ENCODE peak calls at places on chromosomes 1 and 21, in seven cellular contexts. One of them, this sample, is unnamed.
A peak's percentile ranks its signal among the peaks of the same experiment; 100 is the strongest.

GRCh38 chr1:214352838-214353237 is 71.9 kb downstream of the SMYD2 start:
- DNase-seq in stomach: no peak
- DNase-seq in K562: no peak
- DNase-seq in breast epithelium: no peak
- DNase-seq in suprapubic skin: no peak
- DNase-seq in vagina: no peak
- DNase-seq in transverse colon: no peak
- DNase-seq in this sample: no peak

GRCh38 chr21:43770066-43770655 is 5.9 kb downstream of the CSTB start:
- DNase-seq in stomach: no peak
- DNase-seq in K562: no peak
- DNase-seq in breast epithelium: no peak
- DNase-seq in suprapubic skin: no peak
- DNase-seq in vagina: no peak
- DNase-seq in transverse colon: no peak
- DNase-seq in this sample: no peak

GRCh38 chr1:221923921-221924598 is 182.2 kb upstream of the DUSP10 start:
- DNase-seq in stomach: no peak
- DNase-seq in K562: no peak
- DNase-seq in breast epithelium: no peak
- DNase-seq in suprapubic skin: no peak
- DNase-seq in vagina: no peak
- DNase-seq in transverse colon: no peak
- DNase-seq in this sample: peak; percentile 70

GRCh38 chr1:87450615-87451209 is 122.0 kb downstream of the LMO4 start:
- DNase-seq in stomach: peak; percentile 29
- DNase-seq in K562: peak; percentile 11
- DNase-seq in breast epithelium: no peak
- DNase-seq in suprapubic skin: no peak
- DNase-seq in vagina: no peak
- DNase-seq in transverse colon: peak; percentile 44
- DNase-seq in this sample: no peak

GRCh38 chr1:22916469-22916817 is 56.2 kb downstream of the LACTBL1 start:
- DNase-seq in stomach: no peak
- DNase-seq in K562: no peak
- DNase-seq in breast epithelium: no peak
- DNase-seq in suprapubic skin: no peak
- DNase-seq in vagina: no peak
- DNase-seq in transverse colon: no peak
- DNase-seq in this sample: no peak

GRCh38 chr1:228289239-228289849 is 81.5 kb downstream of the OBSCN start:
- DNase-seq in stomach: no peak
- DNase-seq in K562: no peak
- DNase-seq in breast epithelium: no peak
- DNase-seq in suprapubic skin: peak; percentile 65
- DNase-seq in vagina: no peak
- DNase-seq in transverse colon: no peak
- DNase-seq in this sample: no peak

GRCh38 chr1:2206813-2207488 is 12.4 kb upstream of the FAAP20 start:
- DNase-seq in stomach: no peak
- DNase-seq in K562: peak; percentile 65
- DNase-seq in breast epithelium: no peak
- DNase-seq in suprapubic skin: no peak
- DNase-seq in vagina: no peak
- DNase-seq in transverse colon: no peak
- DNase-seq in this sample: no peak

GRCh38 chr1:227883641-227884301 is 64.0 kb downstream of the WNT9A start:
- DNase-seq in stomach: peak; percentile 13
- DNase-seq in K562: no peak
- DNase-seq in breast epithelium: no peak
- DNase-seq in suprapubic skin: no peak
- DNase-seq in vagina: peak; percentile 80
- DNase-seq in transverse colon: no peak
- DNase-seq in this sample: peak; percentile 90

GRCh38 chr1:209770636-209771415 is 13.5 kb downstream of the C1orf74 start:
- DNase-seq in stomach: no peak
- DNase-seq in K562: no peak
- DNase-seq in breast epithelium: no peak
- DNase-seq in suprapubic skin: no peak
- DNase-seq in vagina: no peak
- DNase-seq in transverse colon: no peak
- DNase-seq in this sample: no peak

GRCh38 chr1:77031101-77031662 is 163.9 kb downstream of the ST6GALNAC5 start:
- DNase-seq in stomach: no peak
- DNase-seq in K562: no peak
- DNase-seq in breast epithelium: no peak
- DNase-seq in suprapubic skin: no peak
- DNase-seq in vagina: no peak
- DNase-seq in transverse colon: no peak
- DNase-seq in this sample: no peak

GRCh38 chr1:54255026-54255425 is 55.1 kb downstream of the MRPL37 start:
- DNase-seq in stomach: no peak
- DNase-seq in K562: no peak
- DNase-seq in breast epithelium: no peak
- DNase-seq in suprapubic skin: no peak
- DNase-seq in vagina: no peak
- DNase-seq in transverse colon: no peak
- DNase-seq in this sample: no peak

GRCh38 chr1:78277253-78277652 is 213.5 kb upstream of the PTGFR start:
- DNase-seq in stomach: no peak
- DNase-seq in K562: no peak
- DNase-seq in breast epithelium: no peak
- DNase-seq in suprapubic skin: no peak
- DNase-seq in vagina: no peak
- DNase-seq in transverse colon: no peak
- DNase-seq in this sample: no peak

GRCh38 chr1:32200226-32201010 is at the start of gene CCDC28B:
- DNase-seq in stomach: peak; percentile 45
- DNase-seq in K562: peak; percentile 82
- DNase-seq in breast epithelium: peak; percentile 48
- DNase-seq in suprapubic skin: peak; percentile 87
- DNase-seq in vagina: no peak
- DNase-seq in transverse colon: peak; percentile 55
- DNase-seq in this sample: no peak

GRCh38 chr21:31136891-31137290 is 98.6 kb upstream of the KRTAP19-8 start:
- DNase-seq in stomach: no peak
- DNase-seq in K562: peak; percentile 16
- DNase-seq in breast epithelium: no peak
- DNase-seq in suprapubic skin: no peak
- DNase-seq in vagina: no peak
- DNase-seq in transverse colon: no peak
- DNase-seq in this sample: no peak

GRCh38 chr1:114315601-114316000 is 161.9 kb upstream of the SYT6 start:
- DNase-seq in stomach: no peak
- DNase-seq in K562: no peak
- DNase-seq in breast epithelium: no peak
- DNase-seq in suprapubic skin: no peak
- DNase-seq in vagina: no peak
- DNase-seq in transverse colon: no peak
- DNase-seq in this sample: peak; percentile 31

GRCh38 chr1:154534263-154534844 is 24.1 kb downstream of the UBE2Q1 start:
- DNase-seq in stomach: peak; percentile 65
- DNase-seq in K562: peak; percentile 58
- DNase-seq in breast epithelium: no peak
- DNase-seq in suprapubic skin: no peak
- DNase-seq in vagina: no peak
- DNase-seq in transverse colon: peak; percentile 54
- DNase-seq in this sample: no peak

GRCh38 chr1:229875086-229875485 is 192.0 kb upstream of the GALNT2 start:
- DNase-seq in stomach: no peak
- DNase-seq in K562: no peak
- DNase-seq in breast epithelium: no peak
- DNase-seq in suprapubic skin: peak; percentile 67
- DNase-seq in vagina: no peak
- DNase-seq in transverse colon: no peak
- DNase-seq in this sample: no peak

GRCh38 chr1:204077979-204078696 is 5.2 kb downstream of the SOX13 start:
- DNase-seq in stomach: peak; percentile 68
- DNase-seq in K562: no peak
- DNase-seq in breast epithelium: no peak
- DNase-seq in suprapubic skin: no peak
- DNase-seq in vagina: no peak
- DNase-seq in transverse colon: no peak
- DNase-seq in this sample: no peak

GRCh38 chr1:163093169-163093568 is 24.0 kb downstream of the RGS4 start:
- DNase-seq in stomach: no peak
- DNase-seq in K562: no peak
- DNase-seq in breast epithelium: no peak
- DNase-seq in suprapubic skin: no peak
- DNase-seq in vagina: no peak
- DNase-seq in transverse colon: no peak
- DNase-seq in this sample: no peak

GRCh38 chr21:32779983-32780382 is 8.4 kb upstream of the PAXBP1 start:
- DNase-seq in stomach: no peak
- DNase-seq in K562: no peak
- DNase-seq in breast epithelium: no peak
- DNase-seq in suprapubic skin: no peak
- DNase-seq in vagina: no peak
- DNase-seq in transverse colon: no peak
- DNase-seq in this sample: no peak

GRCh38 chr1:66251521-66251920 is 282.4 kb upstream of the SGIP1 start:
- DNase-seq in stomach: no peak
- DNase-seq in K562: no peak
- DNase-seq in breast epithelium: no peak
- DNase-seq in suprapubic skin: no peak
- DNase-seq in vagina: no peak
- DNase-seq in transverse colon: no peak
- DNase-seq in this sample: no peak

GRCh38 chr1:220487297-220487820 is 40.6 kb upstream of the MARK1 start:
- DNase-seq in stomach: no peak
- DNase-seq in K562: no peak
- DNase-seq in breast epithelium: no peak
- DNase-seq in suprapubic skin: no peak
- DNase-seq in vagina: no peak
- DNase-seq in transverse colon: peak; percentile 70
- DNase-seq in this sample: peak; percentile 75

GRCh38 chr1:115218696-115219095 is 119.4 kb downstream of the NGF start:
- DNase-seq in stomach: no peak
- DNase-seq in K562: no peak
- DNase-seq in breast epithelium: no peak
- DNase-seq in suprapubic skin: no peak
- DNase-seq in vagina: no peak
- DNase-seq in transverse colon: no peak
- DNase-seq in this sample: no peak

GRCh38 chr1:234535763-234536515 is 57.0 kb upstream of the TARBP1 start:
- DNase-seq in stomach: peak; percentile 63
- DNase-seq in K562: no peak
- DNase-seq in breast epithelium: peak; percentile 62
- DNase-seq in suprapubic skin: no peak
- DNase-seq in vagina: no peak
- DNase-seq in transverse colon: peak; percentile 48
- DNase-seq in this sample: peak; percentile 94

GRCh38 chr21:39647476-39647875 is 34.7 kb downstream of the B3GALT5 start:
- DNase-seq in stomach: no peak
- DNase-seq in K562: no peak
- DNase-seq in breast epithelium: no peak
- DNase-seq in suprapubic skin: no peak
- DNase-seq in vagina: no peak
- DNase-seq in transverse colon: no peak
- DNase-seq in this sample: no peak

GRCh38 chr21:29384608-29385359 is 86.1 kb downstream of the BACH1 start:
- DNase-seq in stomach: no peak
- DNase-seq in K562: no peak
- DNase-seq in breast epithelium: no peak
- DNase-seq in suprapubic skin: no peak
- DNase-seq in vagina: no peak
- DNase-seq in transverse colon: no peak
- DNase-seq in this sample: no peak

GRCh38 chr1:198679535-198680173 is 40.8 kb downstream of the PTPRC start:
- DNase-seq in stomach: no peak
- DNase-seq in K562: no peak
- DNase-seq in breast epithelium: no peak
- DNase-seq in suprapubic skin: peak; percentile 73
- DNase-seq in vagina: no peak
- DNase-seq in transverse colon: peak; percentile 23
- DNase-seq in this sample: no peak

GRCh38 chr1:80509965-80510522 is 1290.7 kb upstream of the ADGRL2 start:
- DNase-seq in stomach: no peak
- DNase-seq in K562: no peak
- DNase-seq in breast epithelium: no peak
- DNase-seq in suprapubic skin: no peak
- DNase-seq in vagina: no peak
- DNase-seq in transverse colon: no peak
- DNase-seq in this sample: no peak

GRCh38 chr1:164558461-164559341 is at the start of gene PBX1:
- DNase-seq in stomach: peak; percentile 98
- DNase-seq in K562: peak; percentile 93
- DNase-seq in breast epithelium: peak; percentile 98
- DNase-seq in suprapubic skin: peak; percentile 98
- DNase-seq in vagina: peak; percentile 100
- DNase-seq in transverse colon: peak; percentile 97
- DNase-seq in this sample: peak; percentile 98

GRCh38 chr1:86504895-86505625 is 36.3 kb downstream of the CLCA1 start:
- DNase-seq in stomach: no peak
- DNase-seq in K562: no peak
- DNase-seq in breast epithelium: peak; percentile 80
- DNase-seq in suprapubic skin: no peak
- DNase-seq in vagina: no peak
- DNase-seq in transverse colon: peak; percentile 56
- DNase-seq in this sample: no peak

GRCh38 chr1:91529856-91530255 is 29.2 kb downstream of the CDC7 start:
- DNase-seq in stomach: no peak
- DNase-seq in K562: peak; percentile 19
- DNase-seq in breast epithelium: no peak
- DNase-seq in suprapubic skin: no peak
- DNase-seq in vagina: no peak
- DNase-seq in transverse colon: no peak
- DNase-seq in this sample: no peak
- TF ChIP-seq CTCF in stomach: no peak
- TF ChIP-seq CTCF in K562: peak; percentile 56
- TF ChIP-seq CTCF in breast epithelium: no peak
- TF ChIP-seq CTCF in suprapubic skin: no peak
- TF ChIP-seq CTCF in vagina: no peak
- TF ChIP-seq CTCF in transverse colon: no peak
- TF ChIP-seq CTCF in this sample: peak; percentile 43

GRCh38 chr1:15370781-15371467 is 38.8 kb upstream of the EFHD2 start:
- DNase-seq in stomach: peak; percentile 31
- DNase-seq in K562: no peak
- DNase-seq in breast epithelium: no peak
- DNase-seq in suprapubic skin: no peak
- DNase-seq in vagina: no peak
- DNase-seq in transverse colon: peak; percentile 36
- DNase-seq in this sample: peak; percentile 93
- TF ChIP-seq POLR2AphosphoS5 in stomach: peak; percentile 37
- TF ChIP-seq POLR2AphosphoS5 in K562: no peak
- TF ChIP-seq POLR2AphosphoS5 in breast epithelium: no peak
- TF ChIP-seq POLR2AphosphoS5 in suprapubic skin: no peak
- TF ChIP-seq POLR2AphosphoS5 in vagina: no peak
- TF ChIP-seq POLR2AphosphoS5 in transverse colon: no peak
- TF ChIP-seq POLR2AphosphoS5 in this sample: peak; percentile 13

GRCh38 chr1:156281281-156282142 is 1.1 kb downstream of the SMG5 start:
- DNase-seq in stomach: no peak
- DNase-seq in K562: peak; percentile 74
- DNase-seq in breast epithelium: no peak
- DNase-seq in suprapubic skin: no peak
- DNase-seq in vagina: no peak
- DNase-seq in transverse colon: no peak
- DNase-seq in this sample: no peak
- TF ChIP-seq CTCF in stomach: no peak
- TF ChIP-seq CTCF in K562: peak; percentile 54
- TF ChIP-seq CTCF in breast epithelium: no peak
- TF ChIP-seq CTCF in suprapubic skin: no peak
- TF ChIP-seq CTCF in vagina: no peak
- TF ChIP-seq CTCF in transverse colon: no peak
- TF ChIP-seq CTCF in this sample: no peak

GRCh38 chr21:41796476-41797080 is 29.7 kb upstream of the RIPK4 start:
- DNase-seq in stomach: no peak
- DNase-seq in K562: no peak
- DNase-seq in breast epithelium: no peak
- DNase-seq in suprapubic skin: no peak
- DNase-seq in vagina: no peak
- DNase-seq in transverse colon: no peak
- DNase-seq in this sample: no peak
- TF ChIP-seq POLR2AphosphoS5 in stomach: no peak
- TF ChIP-seq POLR2AphosphoS5 in K562: no peak
- TF ChIP-seq POLR2AphosphoS5 in breast epithelium: no peak
- TF ChIP-seq POLR2AphosphoS5 in suprapubic skin: no peak
- TF ChIP-seq POLR2AphosphoS5 in vagina: no peak
- TF ChIP-seq POLR2AphosphoS5 in transverse colon: no peak
- TF ChIP-seq POLR2AphosphoS5 in this sample: no peak